ENCODE peak calls at places on chromosome 22, in eight cellular contexts. One of them, this sample, is unnamed.

GRCh38 chr22:39498368-39498767 is 3.7 kb upstream of the MIEF1 start:
- DNase-seq in GM10248: no peak
- DNase-seq in NCI-H1092: peak; percentile 86
- DNase-seq in SK-N-DZ: no peak
- DNase-seq in dorsolateral prefrontal cortex: no peak
- DNase-seq in lower lobe of right lung: peak; percentile 10
- DNase-seq in Daoy: no peak
- DNase-seq in naive thymus-derived CD4-positive, alpha-beta T cell: no peak
- DNase-seq in this sample: no peak

GRCh38 chr22:37999640-38000272 is 15.4 kb upstream of the SOX10 start:
- DNase-seq in GM10248: no peak
- DNase-seq in NCI-H1092: no peak
- DNase-seq in SK-N-DZ: no peak
- DNase-seq in dorsolateral prefrontal cortex: peak; percentile 77
- DNase-seq in lower lobe of right lung: no peak
- DNase-seq in Daoy: peak; percentile 87
- DNase-seq in naive thymus-derived CD4-positive, alpha-beta T cell: no peak
- DNase-seq in this sample: no peak

GRCh38 chr22:44603774-44604173 is 98.2 kb upstream of the PRR5 start:
- DNase-seq in GM10248: no peak
- DNase-seq in NCI-H1092: no peak
- DNase-seq in SK-N-DZ: no peak
- DNase-seq in dorsolateral prefrontal cortex: no peak
- DNase-seq in lower lobe of right lung: no peak
- DNase-seq in Daoy: no peak
- DNase-seq in naive thymus-derived CD4-positive, alpha-beta T cell: no peak
- DNase-seq in this sample: no peak

GRCh38 chr22:30556388-30556787 is 9.8 kb upstream of the SEC14L6 start:
- DNase-seq in GM10248: no peak
- DNase-seq in NCI-H1092: no peak
- DNase-seq in SK-N-DZ: no peak
- DNase-seq in dorsolateral prefrontal cortex: no peak
- DNase-seq in lower lobe of right lung: no peak
- DNase-seq in Daoy: no peak
- DNase-seq in naive thymus-derived CD4-positive, alpha-beta T cell: no peak
- DNase-seq in this sample: no peak

GRCh38 chr22:48919187-48919590 is 908.5 kb downstream of the BRD1 start:
- DNase-seq in GM10248: no peak
- DNase-seq in NCI-H1092: no peak
- DNase-seq in SK-N-DZ: no peak
- DNase-seq in dorsolateral prefrontal cortex: no peak
- DNase-seq in lower lobe of right lung: no peak
- DNase-seq in Daoy: no peak
- DNase-seq in naive thymus-derived CD4-positive, alpha-beta T cell: no peak
- DNase-seq in this sample: no peak

GRCh38 chr22:27377901-27378300 is 423.7 kb downstream of the MN1 start:
- DNase-seq in GM10248: no peak
- DNase-seq in NCI-H1092: peak; percentile 85
- DNase-seq in SK-N-DZ: no peak
- DNase-seq in dorsolateral prefrontal cortex: no peak
- DNase-seq in lower lobe of right lung: no peak
- DNase-seq in Daoy: peak; percentile 70
- DNase-seq in naive thymus-derived CD4-positive, alpha-beta T cell: no peak
- DNase-seq in this sample: no peak

GRCh38 chr22:36117053-36117554 is 43.5 kb downstream of the APOL3 start:
- DNase-seq in GM10248: no peak
- DNase-seq in NCI-H1092: no peak
- DNase-seq in SK-N-DZ: no peak
- DNase-seq in dorsolateral prefrontal cortex: no peak
- DNase-seq in lower lobe of right lung: no peak
- DNase-seq in Daoy: no peak
- DNase-seq in naive thymus-derived CD4-positive, alpha-beta T cell: no peak
- DNase-seq in this sample: no peak

GRCh38 chr22:25750569-25751173 is 8.7 kb downstream of the MYO18B start:
- DNase-seq in GM10248: no peak
- DNase-seq in NCI-H1092: no peak
- DNase-seq in SK-N-DZ: no peak
- DNase-seq in dorsolateral prefrontal cortex: no peak
- DNase-seq in lower lobe of right lung: no peak
- DNase-seq in Daoy: no peak
- DNase-seq in naive thymus-derived CD4-positive, alpha-beta T cell: no peak
- DNase-seq in this sample: no peak

GRCh38 chr22:46280999-46281623 is 13.3 kb downstream of the TTC38 start:
- DNase-seq in GM10248: no peak
- DNase-seq in NCI-H1092: no peak
- DNase-seq in SK-N-DZ: no peak
- DNase-seq in dorsolateral prefrontal cortex: peak; percentile 47
- DNase-seq in lower lobe of right lung: peak; percentile 48
- DNase-seq in Daoy: no peak
- DNase-seq in naive thymus-derived CD4-positive, alpha-beta T cell: no peak
- DNase-seq in this sample: no peak